ENCODE peak calls at places on chromosomes 16 and 17, in seven cellular contexts. One of them, this sample, is unnamed.

GRCh38 chr17:9213311-9213655 is 192.0 kb downstream of the NTN1 start:
- DNase-seq in upper lobe of right lung: no peak
- DNase-seq in A549: no peak
- DNase-seq in GM10248: no peak
- DNase-seq in CD8-positive, alpha-beta T cell: no peak
- DNase-seq in CD4-positive, alpha-beta T cell: no peak
- DNase-seq in foreskin keratinocyte: no peak
- DNase-seq in this sample: no peak

GRCh38 chr17:15247891-15248529 is 17.1 kb downstream of the PMP22 start:
- DNase-seq in upper lobe of right lung: no peak
- DNase-seq in A549: peak; percentile 31
- DNase-seq in GM10248: no peak
- DNase-seq in CD8-positive, alpha-beta T cell: no peak
- DNase-seq in CD4-positive, alpha-beta T cell: no peak
- DNase-seq in foreskin keratinocyte: no peak
- DNase-seq in this sample: no peak

GRCh38 chr17:9845306-9845705 is 19.6 kb downstream of the GLP2R start:
- DNase-seq in upper lobe of right lung: no peak
- DNase-seq in A549: no peak
- DNase-seq in GM10248: no peak
- DNase-seq in CD8-positive, alpha-beta T cell: no peak
- DNase-seq in CD4-positive, alpha-beta T cell: no peak
- DNase-seq in foreskin keratinocyte: no peak
- DNase-seq in this sample: no peak

GRCh38 chr17:27088767-27089078 is 205.2 kb upstream of the WSB1 start:
- DNase-seq in upper lobe of right lung: no peak
- DNase-seq in A549: no peak
- DNase-seq in GM10248: no peak
- DNase-seq in CD8-positive, alpha-beta T cell: no peak
- DNase-seq in CD4-positive, alpha-beta T cell: no peak
- DNase-seq in foreskin keratinocyte: no peak
- DNase-seq in this sample: no peak

GRCh38 chr17:78977992-78978973 is 1.4 kb downstream of the LGALS3BP start:
- DNase-seq in upper lobe of right lung: no peak
- DNase-seq in A549: no peak
- DNase-seq in GM10248: no peak
- DNase-seq in CD8-positive, alpha-beta T cell: peak; percentile 17
- DNase-seq in CD4-positive, alpha-beta T cell: no peak
- DNase-seq in foreskin keratinocyte: no peak
- DNase-seq in this sample: no peak

GRCh38 chr17:43006639-43007551 is at the start of gene IFI35:
- DNase-seq in upper lobe of right lung: peak; percentile 94
- DNase-seq in A549: peak; percentile 85
- DNase-seq in GM10248: peak; percentile 90
- DNase-seq in CD8-positive, alpha-beta T cell: peak; percentile 89
- DNase-seq in CD4-positive, alpha-beta T cell: peak; percentile 80
- DNase-seq in foreskin keratinocyte: no peak
- DNase-seq in this sample: no peak

GRCh38 chr16:69325784-69326171 is 4.6 kb downstream of the PDF start:
- DNase-seq in upper lobe of right lung: no peak
- DNase-seq in A549: no peak
- DNase-seq in GM10248: no peak
- DNase-seq in CD8-positive, alpha-beta T cell: no peak
- DNase-seq in CD4-positive, alpha-beta T cell: no peak
- DNase-seq in foreskin keratinocyte: no peak
- DNase-seq in this sample: no peak

GRCh38 chr17:7932483-7932891 is 481 bp downstream of the CNTROB start:
- DNase-seq in upper lobe of right lung: no peak
- DNase-seq in A549: peak; percentile 51
- DNase-seq in GM10248: peak; percentile 54
- DNase-seq in CD8-positive, alpha-beta T cell: no peak
- DNase-seq in CD4-positive, alpha-beta T cell: no peak
- DNase-seq in foreskin keratinocyte: no peak
- DNase-seq in this sample: no peak

GRCh38 chr17:3502466-3502865 is 26.7 kb downstream of the ASPA start:
- DNase-seq in upper lobe of right lung: no peak
- DNase-seq in A549: no peak
- DNase-seq in GM10248: no peak
- DNase-seq in CD8-positive, alpha-beta T cell: no peak
- DNase-seq in CD4-positive, alpha-beta T cell: no peak
- DNase-seq in foreskin keratinocyte: no peak
- DNase-seq in this sample: no peak

GRCh38 chr17:10226930-10227695 is 28.7 kb upstream of the GAS7 start:
- DNase-seq in upper lobe of right lung: peak; percentile 73
- DNase-seq in A549: peak; percentile 55
- DNase-seq in GM10248: peak; percentile 82
- DNase-seq in CD8-positive, alpha-beta T cell: peak; percentile 47
- DNase-seq in CD4-positive, alpha-beta T cell: peak; percentile 5
- DNase-seq in foreskin keratinocyte: no peak
- DNase-seq in this sample: no peak

GRCh38 chr16:83661656-83662055 is 146.1 kb upstream of the HSBP1 start:
- DNase-seq in upper lobe of right lung: no peak
- DNase-seq in A549: no peak
- DNase-seq in GM10248: no peak
- DNase-seq in CD8-positive, alpha-beta T cell: no peak
- DNase-seq in CD4-positive, alpha-beta T cell: no peak
- DNase-seq in foreskin keratinocyte: peak; percentile 76
- DNase-seq in this sample: no peak

GRCh38 chr17:32516450-32516849 is 29.7 kb downstream of the CDK5R1 start:
- DNase-seq in upper lobe of right lung: no peak
- DNase-seq in A549: no peak
- DNase-seq in GM10248: no peak
- DNase-seq in CD8-positive, alpha-beta T cell: no peak
- DNase-seq in CD4-positive, alpha-beta T cell: no peak
- DNase-seq in foreskin keratinocyte: no peak
- DNase-seq in this sample: no peak

GRCh38 chr17:79926308-79927135 is 87.3 kb upstream of the CBX4 start:
- DNase-seq in upper lobe of right lung: no peak
- DNase-seq in A549: no peak
- DNase-seq in GM10248: no peak
- DNase-seq in CD8-positive, alpha-beta T cell: peak; percentile 9
- DNase-seq in CD4-positive, alpha-beta T cell: no peak
- DNase-seq in foreskin keratinocyte: no peak
- DNase-seq in this sample: no peak

GRCh38 chr16:55662641-55663040 is 6.9 kb downstream of the SLC6A2 start:
- DNase-seq in upper lobe of right lung: no peak
- DNase-seq in A549: no peak
- DNase-seq in GM10248: no peak
- DNase-seq in CD8-positive, alpha-beta T cell: no peak
- DNase-seq in CD4-positive, alpha-beta T cell: no peak
- DNase-seq in foreskin keratinocyte: no peak
- DNase-seq in this sample: no peak

GRCh38 chr17:38539386-38539785 is 66.4 kb downstream of the SRCIN1 start:
- DNase-seq in upper lobe of right lung: no peak
- DNase-seq in A549: no peak
- DNase-seq in GM10248: no peak
- DNase-seq in CD8-positive, alpha-beta T cell: no peak
- DNase-seq in CD4-positive, alpha-beta T cell: no peak
- DNase-seq in foreskin keratinocyte: no peak
- DNase-seq in this sample: no peak

GRCh38 chr16:89115216-89115949 is 21.7 kb downstream of the ACSF3 start:
- DNase-seq in upper lobe of right lung: peak; percentile 91
- DNase-seq in A549: no peak
- DNase-seq in GM10248: peak; percentile 82
- DNase-seq in CD8-positive, alpha-beta T cell: peak; percentile 99
- DNase-seq in CD4-positive, alpha-beta T cell: peak; percentile 85
- DNase-seq in foreskin keratinocyte: peak; percentile 46
- DNase-seq in this sample: no peak

DNA sequence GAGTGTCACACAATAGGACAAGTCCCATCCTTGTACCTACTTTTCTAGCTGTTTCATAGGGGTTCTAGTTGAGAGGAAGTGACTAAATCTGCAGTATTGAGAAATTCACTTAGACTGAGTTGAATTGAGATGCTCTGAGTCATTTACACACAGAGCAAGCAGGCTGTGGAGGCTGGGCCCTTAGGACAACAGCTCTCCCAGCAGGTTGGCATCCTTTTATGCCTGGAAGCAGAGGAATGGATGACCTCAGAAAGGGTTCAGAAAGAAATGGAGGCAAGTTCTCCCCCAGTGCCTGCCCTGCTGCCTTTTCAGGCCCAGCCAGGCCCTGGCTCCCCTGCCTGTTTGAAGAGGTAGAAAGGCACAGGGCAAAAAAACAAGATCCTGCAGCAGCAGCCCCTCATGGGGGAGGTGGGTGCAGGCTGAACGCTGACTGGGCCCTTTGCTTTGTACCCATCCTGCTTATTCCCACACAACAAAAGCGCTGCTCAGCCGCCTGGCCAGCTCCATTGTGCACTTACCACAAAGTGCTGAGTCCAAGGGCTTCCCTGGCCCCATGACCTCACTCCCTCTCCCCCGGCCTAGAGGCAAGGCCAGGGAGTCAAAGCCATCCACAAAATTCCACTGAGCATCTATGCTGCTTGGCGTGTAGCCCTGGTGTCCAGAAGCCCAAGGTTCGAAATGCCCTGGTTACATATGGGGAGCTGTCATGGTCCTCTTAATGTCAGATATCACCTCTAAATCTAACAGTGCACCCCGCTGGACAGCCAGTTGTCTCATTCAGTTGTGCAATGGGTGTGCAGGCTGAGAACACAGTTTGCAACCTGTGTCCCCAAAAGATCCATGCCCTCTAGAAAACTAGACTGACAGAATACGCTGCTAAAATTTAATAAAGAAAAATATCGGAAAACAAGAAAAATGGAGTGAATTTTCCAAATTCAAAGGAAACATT is 5.4 kb upstream of the CRYBA1 start:
- DNase-seq in upper lobe of right lung: no peak
- DNase-seq in A549: peak; percentile 96
- DNase-seq in GM10248: no peak
- DNase-seq in CD8-positive, alpha-beta T cell: no peak
- DNase-seq in CD4-positive, alpha-beta T cell: no peak
- DNase-seq in foreskin keratinocyte: peak; percentile 89
- DNase-seq in this sample: no peak
- TF ChIP-seq CTCF in upper lobe of right lung: no peak
- TF ChIP-seq CTCF in A549: no peak
- TF ChIP-seq CTCF in GM10248: no peak
- TF ChIP-seq CTCF in CD8-positive, alpha-beta T cell: no peak
- TF ChIP-seq CTCF in CD4-positive, alpha-beta T cell: no peak
- TF ChIP-seq CTCF in foreskin keratinocyte: peak; percentile 53
- TF ChIP-seq CTCF in this sample: peak; percentile 31

GRCh38 chr16:67605641-67606040 is 39.3 kb upstream of the CARMIL2 start:
- DNase-seq in upper lobe of right lung: no peak
- DNase-seq in A549: no peak
- DNase-seq in GM10248: no peak
- DNase-seq in CD8-positive, alpha-beta T cell: no peak
- DNase-seq in CD4-positive, alpha-beta T cell: no peak
- DNase-seq in foreskin keratinocyte: no peak
- DNase-seq in this sample: no peak

GRCh38 chr16:67608367-67608766 is 36.6 kb upstream of the CARMIL2 start:
- DNase-seq in upper lobe of right lung: no peak
- DNase-seq in A549: no peak
- DNase-seq in GM10248: peak; percentile 36
- DNase-seq in CD8-positive, alpha-beta T cell: no peak
- DNase-seq in CD4-positive, alpha-beta T cell: no peak
- DNase-seq in foreskin keratinocyte: no peak
- DNase-seq in this sample: no peak

GRCh38 chr16:67606632-67607031 is 38.3 kb upstream of the CARMIL2 start:
- DNase-seq in upper lobe of right lung: no peak
- DNase-seq in A549: no peak
- DNase-seq in GM10248: no peak
- DNase-seq in CD8-positive, alpha-beta T cell: no peak
- DNase-seq in CD4-positive, alpha-beta T cell: no peak
- DNase-seq in foreskin keratinocyte: no peak
- DNase-seq in this sample: no peak
- TF ChIP-seq CTCF in upper lobe of right lung: no peak
- TF ChIP-seq CTCF in A549: no peak
- TF ChIP-seq CTCF in GM10248: no peak
- TF ChIP-seq CTCF in CD8-positive, alpha-beta T cell: no peak
- TF ChIP-seq CTCF in CD4-positive, alpha-beta T cell: no peak
- TF ChIP-seq CTCF in foreskin keratinocyte: no peak
- TF ChIP-seq CTCF in this sample: no peak

GRCh38 chr17:50502643-50502990 is 5.6 kb upstream of the MYCBPAP start:
- DNase-seq in upper lobe of right lung: no peak
- DNase-seq in A549: no peak
- DNase-seq in GM10248: no peak
- DNase-seq in CD8-positive, alpha-beta T cell: no peak
- DNase-seq in CD4-positive, alpha-beta T cell: no peak
- DNase-seq in foreskin keratinocyte: no peak
- DNase-seq in this sample: no peak

GRCh38 chr17:50501906-50502642 is 6.2 kb upstream of the MYCBPAP start:
- DNase-seq in upper lobe of right lung: no peak
- DNase-seq in A549: no peak
- DNase-seq in GM10248: no peak
- DNase-seq in CD8-positive, alpha-beta T cell: no peak
- DNase-seq in CD4-positive, alpha-beta T cell: no peak
- DNase-seq in foreskin keratinocyte: no peak
- DNase-seq in this sample: peak; percentile 52

GRCh38 chr17:50499722-50500121 is 8.5 kb upstream of the MYCBPAP start:
- DNase-seq in upper lobe of right lung: no peak
- DNase-seq in A549: no peak
- DNase-seq in GM10248: no peak
- DNase-seq in CD8-positive, alpha-beta T cell: no peak
- DNase-seq in CD4-positive, alpha-beta T cell: no peak
- DNase-seq in foreskin keratinocyte: no peak
- DNase-seq in this sample: no peak

GRCh38 chr17:50499270-50499669 is 9.0 kb upstream of the MYCBPAP start:
- DNase-seq in upper lobe of right lung: no peak
- DNase-seq in A549: no peak
- DNase-seq in GM10248: no peak
- DNase-seq in CD8-positive, alpha-beta T cell: no peak
- DNase-seq in CD4-positive, alpha-beta T cell: no peak
- DNase-seq in foreskin keratinocyte: no peak
- DNase-seq in this sample: no peak

DNA sequence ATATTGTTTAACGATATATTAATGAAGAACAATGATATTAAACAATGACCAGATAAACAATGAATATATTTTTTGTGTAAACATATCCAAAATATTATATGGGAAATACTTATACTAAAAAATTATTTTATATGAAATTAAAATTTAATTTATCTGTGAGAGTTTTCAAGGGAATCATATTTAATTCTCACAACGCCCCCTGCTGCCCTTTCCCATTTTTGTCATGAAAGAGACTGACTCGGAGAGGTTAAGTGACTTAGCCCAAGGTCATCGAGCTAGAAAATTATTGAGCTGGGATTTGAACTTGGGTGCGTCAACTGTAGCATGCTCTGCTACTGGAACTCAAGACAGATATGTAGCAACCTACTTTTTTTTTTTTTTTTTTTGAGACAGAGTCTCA is 7.2 kb upstream of the MYCBPAP start:
- DNase-seq in upper lobe of right lung: no peak
- DNase-seq in A549: peak; percentile 54
- DNase-seq in GM10248: no peak
- DNase-seq in CD8-positive, alpha-beta T cell: no peak
- DNase-seq in CD4-positive, alpha-beta T cell: no peak
- DNase-seq in foreskin keratinocyte: no peak
- DNase-seq in this sample: no peak
- TF ChIP-seq CTCF in upper lobe of right lung: peak; percentile 49
- TF ChIP-seq CTCF in A549: peak; percentile 64
- TF ChIP-seq CTCF in GM10248: no peak
- TF ChIP-seq CTCF in CD8-positive, alpha-beta T cell: peak; percentile 44
- TF ChIP-seq CTCF in CD4-positive, alpha-beta T cell: peak; percentile 53
- TF ChIP-seq CTCF in foreskin keratinocyte: peak; percentile 62
- TF ChIP-seq CTCF in this sample: peak; percentile 58

DNA sequence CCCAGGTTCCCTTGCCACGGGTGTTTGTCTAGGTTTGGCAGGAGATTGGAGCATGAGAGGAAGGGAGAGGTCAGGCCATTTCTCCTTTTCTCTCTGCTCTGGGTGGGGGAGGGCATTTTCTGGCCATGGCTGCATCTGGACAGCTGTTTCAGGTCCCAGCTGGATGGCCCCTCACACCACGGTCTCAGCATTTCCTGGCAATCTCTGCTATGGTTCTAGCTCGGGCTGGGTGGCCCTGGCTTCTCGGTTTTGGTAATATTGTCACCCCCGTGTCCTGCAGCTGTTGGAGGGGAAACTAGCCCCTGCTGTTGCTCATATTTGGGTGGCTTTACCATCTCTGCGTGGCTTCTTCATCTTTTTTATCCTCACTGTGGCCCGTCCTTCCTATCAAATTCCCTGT is 11.5 kb upstream of the NLRP1 start:
- DNase-seq in upper lobe of right lung: no peak
- DNase-seq in A549: no peak
- DNase-seq in GM10248: no peak
- DNase-seq in CD8-positive, alpha-beta T cell: no peak
- DNase-seq in CD4-positive, alpha-beta T cell: no peak
- DNase-seq in foreskin keratinocyte: no peak
- DNase-seq in this sample: no peak
- TF ChIP-seq CTCF in upper lobe of right lung: no peak
- TF ChIP-seq CTCF in A549: no peak
- TF ChIP-seq CTCF in GM10248: no peak
- TF ChIP-seq CTCF in CD8-positive, alpha-beta T cell: no peak
- TF ChIP-seq CTCF in CD4-positive, alpha-beta T cell: no peak
- TF ChIP-seq CTCF in foreskin keratinocyte: no peak
- TF ChIP-seq CTCF in this sample: no peak